ENCODE peak calls at places on chromosomes 1 and 21, in ten cellular contexts. A, S, L, N, T, X, E, G, B and C are unnamed samples.

GRCh38 chr21:46413365-46413696 is 45.4 kb upstream of the DIP2A start:
- DNase-seq in A (no peak), S (no peak), L (no peak), N (no peak), T (no peak), X (no peak), E (no peak), G (no peak), B (no peak), C (peak)

GRCh38 chr1:67429011-67429527 is 1.1 kb downstream of the SERBP1 start:
- DNase-seq in A (peak), S (no peak), L (peak), N (no peak), T (no peak), X (no peak), E (peak), G (no peak), B (no peak), C (no peak)

GRCh38 chr1:109197163-109198042 is 16.3 kb upstream of the SARS1 start:
- DNase-seq in A (peak), S (peak), L (peak), N (peak), T (peak), X (no peak), E (peak), G (peak), B (peak), C (no peak)

GRCh38 chr1:204149635-204150565 is 1.9 kb downstream of the ETNK2 start:
- DNase-seq in A (no peak), S (no peak), L (no peak), N (no peak), T (no peak), X (peak), E (no peak), G (no peak), B (no peak), C (no peak)

GRCh38 chr1:227066999-227067398 is 126.9 kb downstream of the COQ8A start:
- DNase-seq in A (no peak), S (no peak), L (no peak), N (no peak), T (no peak), X (no peak), E (no peak), G (no peak), B (no peak), C (no peak)

GRCh38 chr1:29782846-29783500 is 546.7 kb downstream of the PTPRU start:
- DNase-seq in A (no peak), S (no peak), L (no peak), N (no peak), T (no peak), X (no peak), E (no peak), G (no peak), B (no peak), C (no peak)

GRCh38 chr1:227316941-227317540 is 1.3 kb downstream of the CDC42BPA start:
- DNase-seq in A (peak), S (no peak), L (peak), N (no peak), T (no peak), X (no peak), E (peak), G (no peak), B (no peak), C (no peak)

GRCh38 chr1:1359668-1360468 is 1.5 kb upstream of the MXRA8 start:
- DNase-seq in A (no peak), S (no peak), L (no peak), N (no peak), T (no peak), X (peak), E (peak), G (no peak), B (no peak), C (peak)

GRCh38 chr1:210252621-210253041 is 20.0 kb downstream of the SERTAD4 start:
- DNase-seq in A (no peak), S (peak), L (peak), N (no peak), T (no peak), X (no peak), E (no peak), G (peak), B (no peak), C (no peak)

GRCh38 chr21:31526040-31526439 is 133.5 kb upstream of the SOD1 start:
- DNase-seq in A (peak), S (peak), L (no peak), N (no peak), T (no peak), X (no peak), E (no peak), G (peak), B (no peak), C (no peak)

GRCh38 chr1:64851664-64852063 is 106.8 kb downstream of the RAVER2 start:
- DNase-seq in A (no peak), S (no peak), L (no peak), N (no peak), T (no peak), X (no peak), E (no peak), G (no peak), B (no peak), C (no peak)

GRCh38 chr21:17798796-17799195 is 20.4 kb downstream of the C21orf91 start:
- DNase-seq in A (no peak), S (no peak), L (no peak), N (no peak), T (no peak), X (no peak), E (peak), G (no peak), B (no peak), C (no peak)

GRCh38 chr1:220902916-220903315 is 23.7 kb downstream of the HLX start:
- DNase-seq in A (peak), S (no peak), L (no peak), N (no peak), T (no peak), X (no peak), E (no peak), G (no peak), B (no peak), C (no peak)

GRCh38 chr1:179141592-179142244 is 59.8 kb downstream of the TOR3A start:
- DNase-seq in A (peak), S (no peak), L (no peak), N (peak), T (no peak), X (no peak), E (peak), G (no peak), B (no peak), C (no peak)

GRCh38 chr1:34774967-34775366 is 6.0 kb upstream of the GJB3 start:
- DNase-seq in A (no peak), S (no peak), L (no peak), N (no peak), T (no peak), X (no peak), E (no peak), G (no peak), B (no peak), C (no peak)

GRCh38 chr1:226681652-226682493 is 57.2 kb downstream of the ITPKB start:
- DNase-seq in A (no peak), S (no peak), L (no peak), N (no peak), T (no peak), X (no peak), E (no peak), G (no peak), B (no peak), C (no peak)

DNA sequence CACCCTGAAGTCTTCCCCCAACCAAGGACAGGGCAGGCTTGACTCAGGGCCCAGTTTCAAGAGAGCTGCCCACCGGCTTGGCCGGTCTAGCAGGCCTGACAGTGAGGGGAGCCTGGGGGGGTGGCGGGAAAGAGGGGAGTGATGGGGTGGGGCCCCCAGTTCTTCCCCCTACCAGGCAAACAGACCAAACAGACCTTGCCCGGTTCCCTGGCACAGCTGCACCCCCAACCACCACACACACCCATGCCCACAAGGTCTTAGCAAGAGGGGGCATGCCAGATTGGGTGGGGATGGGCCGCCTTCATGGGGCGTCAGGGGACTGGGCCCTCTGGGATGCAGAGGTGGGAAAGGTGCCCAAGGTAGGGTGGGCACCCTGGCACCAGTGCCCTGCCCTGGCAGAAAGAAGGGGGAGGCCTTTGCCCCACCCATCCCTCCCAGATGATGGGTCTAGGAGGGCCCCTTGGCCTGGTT is 8.9 kb downstream of the ZBTB7B start:
- DNase-seq in A (no peak), S (no peak), L (no peak), N (no peak), T (no peak), X (no peak), E (no peak), G (no peak), B (no peak), C (no peak)
- H3K27ac ChIP-seq in A (no peak), S (no peak), L (no peak), N (no peak), T (peak), X (peak), E (no peak), G (no peak), B (no peak), C (peak)

DNA sequence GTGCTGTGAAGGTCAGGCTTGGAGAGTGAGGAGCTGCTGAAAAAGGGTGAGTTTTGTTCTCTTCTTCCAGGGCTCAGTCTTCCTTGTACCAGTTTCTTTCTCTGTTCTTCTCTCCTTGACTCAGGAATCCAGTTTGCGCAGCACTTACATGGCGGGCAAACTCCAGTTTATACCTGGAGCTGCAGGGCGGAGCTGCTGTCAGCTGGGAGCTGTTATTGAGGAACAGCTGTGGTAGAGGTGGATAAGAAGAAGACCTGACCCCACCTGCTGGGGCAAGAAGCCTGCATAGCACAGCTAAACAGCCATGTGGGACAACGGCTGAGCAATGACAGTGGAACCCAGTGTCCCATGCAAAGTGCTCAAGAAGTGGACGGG is 46.2 kb downstream of the GALNT2 start:
- DNase-seq in A (no peak), S (no peak), L (no peak), N (no peak), T (no peak), X (no peak), E (no peak), G (no peak), B (no peak), C (no peak)
- H3K27ac ChIP-seq in A (peak), S (no peak), L (peak), N (peak), T (peak), X (no peak), E (peak), G (no peak), B (no peak), C (peak)

DNA sequence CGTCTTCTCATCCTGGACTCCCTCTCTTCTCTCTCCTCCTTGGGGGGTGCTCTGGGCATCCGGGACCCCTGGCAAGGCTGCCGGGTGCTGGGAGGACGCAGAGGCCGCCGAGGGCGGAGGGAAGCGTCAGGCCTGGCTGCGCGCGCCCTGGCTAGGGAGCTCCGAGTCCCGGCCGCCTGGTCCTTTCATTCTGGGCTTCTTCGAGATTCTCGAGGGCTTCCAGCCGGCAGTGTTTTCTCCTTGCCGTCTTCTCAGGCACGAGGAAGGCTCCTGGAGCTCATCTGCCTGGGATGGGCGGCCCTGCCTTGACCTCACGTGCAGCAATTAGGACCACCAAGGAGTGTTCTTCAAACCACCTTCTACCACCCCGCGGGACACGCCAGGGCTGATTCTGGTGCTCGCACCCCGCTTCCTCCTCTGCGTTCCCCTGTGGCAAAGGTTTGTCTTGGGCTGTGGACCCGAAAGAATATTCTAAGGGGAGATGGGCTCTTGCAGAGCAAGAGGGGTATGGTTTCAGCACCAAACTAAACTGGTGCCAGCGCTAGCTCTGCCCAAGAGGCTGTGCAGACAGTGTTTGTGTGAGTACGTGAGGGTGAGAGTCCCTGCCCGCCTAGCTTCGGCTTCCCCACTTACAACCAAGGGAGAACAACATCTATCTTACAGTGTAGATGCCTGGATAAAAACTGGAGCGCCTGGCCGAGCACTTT is 36.5 kb downstream of the PIK3CD start:
- DNase-seq in A (peak), S (peak), L (peak), N (no peak), T (no peak), X (peak), E (peak), G (no peak), B (no peak), C (peak)
- H3K27ac ChIP-seq in A (no peak), S (no peak), L (no peak), N (peak), T (peak), X (peak), E (no peak), G (no peak), B (peak), C (no peak)

DNA sequence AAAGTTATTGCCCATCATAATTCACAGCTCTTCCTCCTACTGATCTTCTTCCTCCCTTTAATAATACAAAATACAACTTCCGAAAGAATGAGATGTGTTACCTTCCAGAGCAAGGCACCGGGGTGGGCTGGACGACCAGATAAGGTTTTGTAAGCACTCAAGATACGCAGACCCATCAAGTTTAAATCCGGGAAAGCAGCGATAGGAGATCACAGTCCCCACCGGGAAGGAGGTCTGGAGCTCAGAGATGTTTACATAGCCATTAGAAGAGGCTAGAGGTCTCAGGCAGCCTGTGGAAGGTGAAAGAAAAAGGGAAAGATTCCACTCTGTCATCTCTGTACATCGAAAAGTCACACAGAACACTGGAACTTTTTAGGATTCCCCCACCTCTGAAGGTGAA is 99.4 kb downstream of the SUSD4 start:
- DNase-seq in A (no peak), S (no peak), L (no peak), N (no peak), T (no peak), X (no peak), E (no peak), G (peak), B (no peak), C (no peak)
- H3K27ac ChIP-seq in A (no peak), S (no peak), L (no peak), N (no peak), T (no peak), X (no peak), E (no peak), G (no peak), B (no peak), C (no peak)

DNA sequence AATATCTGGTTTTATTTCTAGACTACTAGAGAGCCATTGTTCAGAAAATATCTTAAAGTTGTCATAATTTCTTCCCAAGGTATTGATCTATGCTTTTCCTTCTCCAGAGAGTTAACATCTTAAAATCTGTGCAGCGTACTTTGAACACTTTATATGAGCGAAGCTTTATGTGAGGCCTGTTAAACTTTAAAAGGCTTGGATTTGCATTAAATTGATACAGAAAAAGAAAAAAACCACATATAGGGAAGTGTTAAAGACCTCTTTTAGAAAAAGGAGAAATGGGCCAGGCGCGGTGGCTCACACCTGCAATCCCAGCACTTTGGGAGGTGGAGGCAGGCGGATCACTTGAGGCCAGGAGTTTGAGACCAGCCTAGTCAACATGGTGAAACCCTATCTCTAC is 59.2 kb upstream of the MORC3 start:
- DNase-seq in A (no peak), S (no peak), L (no peak), N (no peak), T (no peak), X (no peak), E (no peak), G (no peak), B (no peak), C (no peak)
- H3K27ac ChIP-seq in A (no peak), S (no peak), L (no peak), N (no peak), T (no peak), X (peak), E (no peak), G (no peak), B (no peak), C (no peak)